ENCODE peak calls at places on chromosomes 13 and 19, in six cellular contexts. P, E, S, N, R and B are unnamed samples.
A peak's percentile ranks its signal among the peaks of the same experiment; 100 is the strongest.

GRCh38 chr19:56955637-56956216 is 115.2 kb upstream of the PEG3 start:
- DNase-seq in P (no peak), E (no peak), S (no peak), N (no peak), R (no peak), B (no peak)

GRCh38 chr13:24148414-24149305 is 11.9 kb upstream of the SPATA13 start:
- DNase-seq in P (no peak), E (no peak), S (peak; percentile 34), N (no peak), R (peak; percentile 98), B (peak; percentile 96)

GRCh38 chr19:11288349-11288748 is 7.6 kb upstream of the TSPAN16 start:
- DNase-seq in P (no peak), E (no peak), S (no peak), N (no peak), R (no peak), B (peak; percentile 67)

GRCh38 chr13:25902946-25903345 is 148.9 kb downstream of the SHISA2 start:
- DNase-seq in P (no peak), E (no peak), S (no peak), N (no peak), R (no peak), B (no peak)

GRCh38 chr13:113646921-113647340 is 11.1 kb downstream of the ATP4B start:
- DNase-seq in P (peak; percentile 7), E (peak; percentile 66), S (no peak), N (no peak), R (no peak), B (no peak)

GRCh38 chr13:32225494-32225931 is 89.7 kb downstream of the ZAR1L start:
- DNase-seq in P (no peak), E (no peak), S (no peak), N (no peak), R (peak; percentile 95), B (peak; percentile 64)

GRCh38 chr13:94169783-94170513 is 309.5 kb downstream of the DCT start:
- DNase-seq in P (peak; percentile 8), E (peak; percentile 85), S (no peak), N (no peak), R (no peak), B (peak; percentile 3)

GRCh38 chr19:49590071-49590970 is 661 bp upstream of the PRR12 start:
- DNase-seq in P (peak; percentile 98), E (peak; percentile 96), S (peak; percentile 97), N (peak; percentile 96), R (peak; percentile 75), B (peak; percentile 97)

GRCh38 chr13:20219585-20219984 is 12.5 kb downstream of the GJB6 start:
- DNase-seq in P (no peak), E (no peak), S (no peak), N (no peak), R (no peak), B (no peak)

GRCh38 chr19:51695088-51695487 is 2.0 kb downstream of the SPACA6 start:
- DNase-seq in P (no peak), E (no peak), S (no peak), N (no peak), R (no peak), B (no peak)

GRCh38 chr19:52786078-52786463 is 520 bp downstream of the ZNF600 start:
- DNase-seq in P (no peak), E (no peak), S (peak; percentile 17), N (peak; percentile 47), R (no peak), B (peak; percentile 16)

GRCh38 chr19:34405892-34406660 is 1.9 kb downstream of the PDCD2L start:
- DNase-seq in P (no peak), E (no peak), S (no peak), N (no peak), R (no peak), B (no peak)

DNA sequence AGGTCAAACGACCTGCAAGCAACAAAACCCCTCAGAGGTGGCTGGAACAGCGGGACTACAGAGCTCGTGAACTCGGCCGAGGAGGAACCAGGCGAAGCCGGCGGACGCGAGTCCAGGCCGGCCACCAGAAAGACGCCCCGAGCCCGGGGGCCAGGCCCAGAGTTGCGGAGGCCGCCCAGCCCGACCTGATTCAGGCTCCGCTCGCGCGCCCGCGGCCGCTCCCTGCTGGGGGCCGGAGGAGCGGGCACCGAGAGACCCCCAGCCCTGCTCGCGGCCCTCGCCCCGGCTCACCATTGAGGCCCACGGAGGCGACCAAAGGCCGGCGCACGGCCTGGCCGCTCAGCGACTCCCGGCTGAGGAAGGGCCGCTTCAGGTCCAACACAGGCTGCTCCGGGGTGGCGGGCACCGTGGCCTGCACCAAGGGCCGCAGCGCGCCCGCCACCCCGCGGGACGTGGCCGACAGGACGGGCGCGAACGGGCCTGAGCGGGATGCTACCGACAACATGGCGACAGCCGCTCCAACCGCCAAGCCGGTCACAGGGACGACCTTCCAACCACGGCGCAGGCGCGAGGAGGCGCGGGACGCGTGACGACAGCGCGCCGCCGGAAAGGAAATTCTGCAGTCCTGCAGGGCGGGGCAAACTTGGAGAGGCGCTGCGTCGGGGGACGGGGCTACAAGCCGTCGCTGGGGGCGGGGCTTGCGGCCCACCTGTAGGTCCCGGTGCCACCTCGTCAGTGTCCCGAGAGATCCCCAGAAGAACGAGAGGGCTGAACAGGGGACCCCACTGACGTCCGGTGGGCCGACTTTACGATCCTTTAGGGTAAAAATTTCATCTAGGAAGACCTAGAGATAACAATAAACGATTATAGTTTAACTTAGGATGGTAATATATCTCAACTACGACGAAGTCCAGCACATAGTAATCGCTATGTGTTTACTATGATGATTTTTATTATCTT is at the start of gene UQCRFS1:
- DNase-seq in P (peak; percentile 96), E (peak; percentile 97), S (peak; percentile 95), N (peak; percentile 97), R (peak; percentile 56), B (peak; percentile 97)
- TF ChIP-seq CTCF in P (no peak), E (no peak), S (no peak), N (no peak), R (no peak), B (no peak)

GRCh38 chr19:2888739-2889224 is 11.9 kb upstream of the ZNF57 start:
- DNase-seq in P (no peak), E (peak; percentile 66), S (no peak), N (peak; percentile 59), R (no peak), B (peak; percentile 22)
- H3K4me3 ChIP-seq in P (no peak overlapping the region), E (no peak overlapping the region), S (no peak overlapping the region), N (no peak overlapping the region), R (peak overlapping the region; percentile 22), B (no peak overlapping the region)

DNA sequence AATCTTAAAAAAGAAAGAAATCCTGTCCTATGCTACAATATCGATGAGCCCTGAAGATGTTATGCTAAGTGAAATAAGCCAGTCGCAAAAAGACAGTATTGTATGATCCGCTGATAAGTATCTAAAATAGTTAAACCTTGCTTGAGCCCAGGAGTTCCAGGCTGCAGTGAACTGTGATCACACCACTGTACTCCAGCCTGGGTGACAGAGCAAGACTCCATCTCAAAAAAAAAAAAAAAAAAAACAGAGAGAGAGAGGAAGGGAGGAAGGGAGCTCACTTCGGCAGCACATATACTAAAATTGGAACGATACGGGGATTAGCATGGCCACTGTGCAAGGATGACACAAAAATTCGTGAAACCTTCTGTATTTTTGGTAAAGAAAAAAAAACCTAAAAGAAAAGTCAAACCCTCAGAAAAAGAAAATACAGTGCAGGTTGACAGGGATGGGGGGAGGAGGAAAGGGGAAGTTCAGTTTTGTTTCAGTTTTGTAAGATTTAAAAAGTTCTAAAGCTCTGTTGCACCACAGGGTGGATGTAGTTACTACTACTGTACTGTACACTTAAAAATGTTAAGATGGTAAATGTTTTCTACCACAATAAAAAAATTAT is 8.4 kb downstream of the CLASRP start:
- DNase-seq in P (no peak), E (no peak), S (no peak), N (no peak), R (no peak), B (no peak)
- TF ChIP-seq CTCF in P (no peak), E (no peak), S (no peak), N (no peak), R (no peak), B (no peak)

DNA sequence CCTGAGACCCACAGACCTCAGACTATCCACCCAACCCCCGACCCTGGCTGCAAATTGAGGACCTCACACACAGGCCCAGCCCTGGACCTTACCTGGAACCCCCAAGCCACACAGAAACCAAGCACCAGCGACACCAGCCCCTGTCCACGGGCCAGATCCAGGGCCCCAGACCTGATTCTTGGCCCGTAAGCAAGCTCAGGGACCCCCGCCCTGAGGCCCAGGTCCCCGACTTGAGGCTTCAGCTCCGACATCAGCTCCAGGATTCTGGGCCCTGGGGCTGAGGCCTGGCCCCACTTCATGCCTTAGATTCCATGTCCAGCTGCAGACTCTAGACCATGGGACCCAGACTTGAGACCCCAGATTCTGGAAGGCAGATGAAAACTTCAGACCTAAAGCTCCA is 6.3 kb downstream of the TTYH1 start:
- DNase-seq in P (no peak), E (no peak), S (no peak), N (no peak), R (no peak), B (no peak)
- H3K4me3 ChIP-seq in P (no peak overlapping the region), E (no peak overlapping the region), S (no peak overlapping the region), N (no peak overlapping the region), R (no peak overlapping the region), B (no peak overlapping the region)

GRCh38 chr19:42216653-42217521 is 590 bp downstream of the DEDD2 start:
- DNase-seq in P (peak; percentile 48), E (peak; percentile 78), S (peak; percentile 50), N (peak; percentile 54), R (no peak), B (peak; percentile 67)

GRCh38 chr19:42220751-42221097 is 612 bp downstream of the ZNF526 start:
- DNase-seq in P (no peak), E (no peak), S (no peak), N (no peak), R (no peak), B (no peak)

GRCh38 chr19:42217522-42218442 is at the start of gene DEDD2:
- DNase-seq in P (peak; percentile 96), E (peak; percentile 99), S (peak; percentile 99), N (peak; percentile 100), R (peak; percentile 91), B (peak; percentile 99)

GRCh38 chr19:42224940-42225717 is 5.0 kb downstream of the ZNF526 start:
- DNase-seq in P (no peak), E (no peak), S (no peak), N (no peak), R (no peak), B (no peak)

GRCh38 chr19:42219812-42220750 is at the start of gene ZNF526:
- DNase-seq in P (peak; percentile 99), E (peak; percentile 98), S (peak; percentile 97), N (peak; percentile 96), R (peak; percentile 83), B (peak; percentile 99)
- TF ChIP-seq CTCF in P (no peak), E (no peak), S (no peak), N (no peak), R (no peak), B (no peak)

GRCh38 chr19:35744688-35745327 is 410 bp downstream of the U2AF1L4 start:
- DNase-seq in P (peak; percentile 98), E (peak; percentile 98), S (peak; percentile 95), N (peak; percentile 94), R (peak; percentile 66), B (peak; percentile 94)

GRCh38 chr19:35748106-35749020 is at the start of gene LIN37:
- DNase-seq in P (peak; percentile 99), E (peak; percentile 100), S (peak; percentile 99), N (peak; percentile 98), R (peak; percentile 99), B (peak; percentile 98)

GRCh38 chr19:35746087-35746462 is 624 bp downstream of the PSENEN start:
- DNase-seq in P (no peak), E (no peak), S (no peak), N (no peak), R (no peak), B (no peak)

GRCh38 chr19:35745328-35746086 is at the start of the genes PSENEN and U2AF1L4:
- DNase-seq in P (peak; percentile 97), E (peak; percentile 99), S (peak; percentile 97), N (peak; percentile 95), R (peak; percentile 98), B (peak; percentile 100)

GRCh38 chr19:35746556-35746955 is 1.1 kb downstream of the PSENEN start:
- DNase-seq in P (no peak), E (no peak), S (no peak), N (no peak), R (no peak), B (no peak)
- H3K4me3 ChIP-seq in P (peak overlapping the region; percentile 75), E (no peak overlapping the region), S (no peak overlapping the region), N (no peak overlapping the region), R (peak overlapping the region; percentile 67), B (peak overlapping the region; percentile 78)